ENCODE peak calls at places on chromosome 4, in five cellular contexts. P is astrocyte of the spinal cord, M is cardiac muscle cell, W is GM12865, J is kidney epithelial cell. D is an unnamed sample.

GRCh38 chr4:98794565-98795205 is 134.2 kb downstream of the EIF4E start:
- DNase-seq in W (no peak), M (peak), J (peak), P (peak), D (no peak)

GRCh38 chr4:12889054-12889453 is 595.1 kb downstream of the RAB28 start:
- DNase-seq in J (no peak), P (peak), W (no peak), M (peak), D (peak)

GRCh38 chr4:182478475-182478874 is 235.3 kb downstream of the TENM3 start:
- DNase-seq in J (no peak), P (peak), M (peak), W (peak), D (no peak)

GRCh38 chr4:101730291-101731117 is 60.0 kb upstream of the BANK1 start:
- DNase-seq in M (peak), P (peak), J (peak), W (peak), D (peak)

GRCh38 chr4:7020856-7021255 is 22.3 kb upstream of the TADA2B start:
- DNase-seq in W (no peak), J (no peak), P (no peak), M (no peak), D (no peak)

GRCh38 chr4:185657191-185657590 is 121.9 kb upstream of the PDLIM3 start:
- DNase-seq in P (no peak), W (no peak), M (no peak), J (no peak), D (no peak)

GRCh38 chr4:121696140-121696640 is 590 bp downstream of the ANXA5 start:
- DNase-seq in W (peak), P (peak), J (no peak), M (peak), D (peak)

GRCh38 chr4:113064244-113064643 is 14.8 kb downstream of the ANK2 start:
- DNase-seq in P (no peak), M (no peak), J (no peak), W (no peak), D (no peak)

GRCh38 chr4:1542516-1543320 is 136.5 kb upstream of the NKX1-1 start:
- DNase-seq in J (no peak), M (no peak), W (no peak), P (no peak), D (no peak)

GRCh38 chr4:89410687-89411086 is 103.1 kb upstream of the GPRIN3 start:
- DNase-seq in P (peak), W (no peak), M (peak), J (peak), D (no peak)

GRCh38 chr4:47383829-47384427 is 79.6 kb downstream of the COMMD8 start:
- DNase-seq in M (peak), W (peak), P (peak), J (peak), D (no peak)

GRCh38 chr4:189912170-189912569 is 28.5 kb upstream of the FRG1 start:
- DNase-seq in J (no peak), P (no peak), M (no peak), W (no peak), D (no peak)

GRCh38 chr4:90597927-90598326 is 470.7 kb downstream of the CCSER1 start:
- DNase-seq in W (no peak), M (no peak), P (no peak), J (no peak), D (no peak)

GRCh38 chr4:140730108-140730507 is 26.1 kb downstream of the TBC1D9 start:
- DNase-seq in P (no peak), W (no peak), J (no peak), M (no peak), D (no peak)

GRCh38 chr4:44056721-44057151 is 391.9 kb downstream of the KCTD8 start:
- DNase-seq in P (no peak), W (no peak), M (no peak), J (no peak), D (no peak)

GRCh38 chr4:82864336-82865001 is 26.5 kb downstream of the SEC31A start:
- DNase-seq in W (no peak), M (no peak), J (no peak), P (no peak), D (no peak)

GRCh38 chr4:20433101-20433705 is 181.5 kb downstream of the SLIT2 start:
- DNase-seq in J (no peak), M (no peak), P (no peak), W (no peak), D (no peak)

GRCh38 chr4:119667802-119668201 is 39.2 kb upstream of the PDE5A start:
- DNase-seq in W (no peak), M (no peak), J (no peak), P (no peak), D (no peak)

DNA sequence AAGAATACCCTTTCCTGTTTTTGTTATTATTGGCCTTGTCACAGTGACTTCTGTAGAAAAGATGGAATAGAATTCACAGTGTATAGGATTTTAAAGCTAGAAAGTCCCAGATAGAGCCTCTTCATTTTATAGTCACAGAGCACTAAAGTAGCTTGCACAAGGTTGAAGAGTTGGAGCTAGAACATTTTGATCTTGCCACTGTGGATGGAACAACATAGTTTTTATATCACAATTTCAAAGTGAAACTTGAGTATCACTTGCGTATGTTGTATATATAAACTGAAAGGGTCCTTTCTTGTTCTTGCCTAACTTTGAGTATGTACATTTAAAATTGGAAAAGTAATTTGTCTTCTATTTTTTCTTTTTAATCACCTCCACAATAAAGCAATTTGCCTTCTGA is 2.7 kb downstream of the USO1 start:
- DNase-seq in P (no peak), M (no peak), W (no peak), J (no peak), D (no peak)
- H3K4me3 ChIP-seq in P (peak), M (no peak), W (peak), J (no peak), D (peak)

GRCh38 chr4:69786547-69786946 is 26.1 kb upstream of the SULT1B1 start:
- DNase-seq in M (no peak), P (no peak), W (no peak), J (no peak), D (no peak)
- H3K4me3 ChIP-seq in M (no peak), P (no peak), W (no peak), J (no peak), D (no peak)

GRCh38 chr4:66555301-66555700 is 885.0 kb upstream of the EPHA5 start:
- DNase-seq in W (no peak), J (no peak), P (peak), M (peak), D (no peak)

GRCh38 chr4:66554844-66555243 is 884.6 kb upstream of the EPHA5 start:
- DNase-seq in J (no peak), P (no peak), M (no peak), W (no peak), D (no peak)

GRCh38 chr4:66562276-66562806 is 892.1 kb upstream of the EPHA5 start:
- DNase-seq in J (no peak), W (no peak), P (peak), M (peak), D (no peak)

GRCh38 chr4:66556651-66557278 is 886.5 kb upstream of the EPHA5 start:
- DNase-seq in W (no peak), J (no peak), P (no peak), M (no peak), D (no peak)

DNA sequence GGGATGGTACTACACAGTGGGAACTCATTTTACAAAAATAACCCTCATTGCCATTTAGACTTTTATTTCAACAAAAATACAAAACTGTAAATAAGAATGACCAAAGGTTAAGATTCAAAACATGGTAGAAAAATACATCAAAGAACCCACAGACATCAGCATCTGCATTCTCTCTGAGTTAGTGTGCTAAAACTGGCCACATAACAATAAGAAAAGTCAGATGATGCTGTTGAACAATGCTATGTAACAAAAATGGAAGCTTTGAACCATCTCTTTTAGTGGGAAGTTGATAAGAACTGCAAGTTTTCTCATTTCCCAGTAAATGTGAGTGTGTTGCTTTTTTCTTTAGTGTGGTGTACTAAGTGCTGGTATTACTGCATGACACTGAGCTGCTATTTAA is 888.4 kb upstream of the EPHA5 start:
- DNase-seq in P (peak), W (no peak), M (no peak), J (no peak), D (no peak)
- H3K4me3 ChIP-seq in P (no peak), W (no peak), M (no peak), J (no peak), D (no peak)

GRCh38 chr4:173538903-173539445 is 8.9 kb upstream of the HAND2 start:
- DNase-seq in J (no peak), P (no peak), M (no peak), W (no peak), D (no peak)

GRCh38 chr4:173539986-173540385 is 10.0 kb upstream of the HAND2 start:
- DNase-seq in J (no peak), P (no peak), M (no peak), W (no peak), D (no peak)

GRCh38 chr4:173537628-173538147 is 7.7 kb upstream of the HAND2 start:
- DNase-seq in J (no peak), W (no peak), P (no peak), M (no peak), D (no peak)

GRCh38 chr4:173536808-173537429 is 6.9 kb upstream of the HAND2 start:
- DNase-seq in P (no peak), W (no peak), J (no peak), M (no peak), D (peak)

GRCh38 chr4:173538148-173538902 is 8.3 kb upstream of the HAND2 start:
- DNase-seq in J (no peak), W (no peak), P (no peak), M (peak), D (no peak)
- H3K4me3 ChIP-seq in J (no peak), W (no peak), P (no peak), M (peak), D (peak)

GRCh38 chr4:88230399-88230798 is 54.0 kb downstream of the PPM1K start:
- DNase-seq in M (no peak), W (no peak), J (no peak), P (no peak), D (no peak)
- H3K4me3 ChIP-seq in M (no peak), W (no peak), J (no peak), P (no peak), D (peak)

DNA sequence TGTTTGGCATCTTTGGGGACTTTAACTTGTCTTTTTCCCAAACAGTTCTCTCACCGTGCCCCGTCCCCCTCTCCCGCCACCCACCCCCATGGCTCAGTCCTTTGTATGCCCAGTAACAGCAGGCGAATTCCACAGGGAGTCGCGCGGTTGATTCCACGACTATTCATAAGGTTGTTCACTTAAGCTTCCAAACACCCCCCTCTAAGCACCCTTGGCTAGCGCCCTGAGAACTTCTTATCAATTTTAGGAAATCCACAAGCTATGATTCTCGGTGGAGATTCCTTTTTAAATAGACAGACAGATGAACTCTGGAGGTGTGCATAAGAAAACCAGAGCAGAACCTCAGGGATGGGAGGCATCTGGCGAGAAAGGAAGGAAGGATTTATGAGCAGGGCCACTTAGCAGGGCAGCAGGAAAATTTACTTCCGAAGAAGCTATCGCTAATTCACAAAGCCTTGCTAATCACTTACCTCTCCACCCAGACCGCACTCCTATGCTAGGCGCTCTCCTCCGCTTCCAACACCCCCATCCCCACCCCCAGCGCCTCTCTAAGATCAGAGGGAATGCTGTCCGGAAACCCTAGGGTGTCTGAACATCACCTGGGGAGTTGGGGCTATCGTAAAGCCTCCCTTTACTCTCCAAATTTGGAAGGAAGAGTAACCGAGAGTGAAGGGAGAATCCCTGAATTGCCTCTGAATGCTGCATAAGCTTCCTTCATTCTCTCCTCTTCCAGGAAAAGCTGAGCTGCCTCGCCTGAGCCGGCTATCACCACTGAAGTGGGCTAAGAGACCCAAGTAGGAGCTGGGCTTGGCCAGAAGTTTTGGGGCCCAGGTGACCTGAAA is 1.7 kb downstream of the UNC5C start:
- DNase-seq in W (no peak), P (no peak), J (no peak), M (no peak), D (no peak)
- H3K4me3 ChIP-seq in W (no peak), P (peak), J (peak), M (peak), D (peak)

GRCh38 chr4:152885185-152885584 is 50.9 kb upstream of the FHDC1 start:
- DNase-seq in P (no peak), W (no peak), M (no peak), J (no peak), D (no peak)
- H3K4me3 ChIP-seq in P (no peak), W (no peak), M (no peak), J (no peak), D (no peak)

DNA sequence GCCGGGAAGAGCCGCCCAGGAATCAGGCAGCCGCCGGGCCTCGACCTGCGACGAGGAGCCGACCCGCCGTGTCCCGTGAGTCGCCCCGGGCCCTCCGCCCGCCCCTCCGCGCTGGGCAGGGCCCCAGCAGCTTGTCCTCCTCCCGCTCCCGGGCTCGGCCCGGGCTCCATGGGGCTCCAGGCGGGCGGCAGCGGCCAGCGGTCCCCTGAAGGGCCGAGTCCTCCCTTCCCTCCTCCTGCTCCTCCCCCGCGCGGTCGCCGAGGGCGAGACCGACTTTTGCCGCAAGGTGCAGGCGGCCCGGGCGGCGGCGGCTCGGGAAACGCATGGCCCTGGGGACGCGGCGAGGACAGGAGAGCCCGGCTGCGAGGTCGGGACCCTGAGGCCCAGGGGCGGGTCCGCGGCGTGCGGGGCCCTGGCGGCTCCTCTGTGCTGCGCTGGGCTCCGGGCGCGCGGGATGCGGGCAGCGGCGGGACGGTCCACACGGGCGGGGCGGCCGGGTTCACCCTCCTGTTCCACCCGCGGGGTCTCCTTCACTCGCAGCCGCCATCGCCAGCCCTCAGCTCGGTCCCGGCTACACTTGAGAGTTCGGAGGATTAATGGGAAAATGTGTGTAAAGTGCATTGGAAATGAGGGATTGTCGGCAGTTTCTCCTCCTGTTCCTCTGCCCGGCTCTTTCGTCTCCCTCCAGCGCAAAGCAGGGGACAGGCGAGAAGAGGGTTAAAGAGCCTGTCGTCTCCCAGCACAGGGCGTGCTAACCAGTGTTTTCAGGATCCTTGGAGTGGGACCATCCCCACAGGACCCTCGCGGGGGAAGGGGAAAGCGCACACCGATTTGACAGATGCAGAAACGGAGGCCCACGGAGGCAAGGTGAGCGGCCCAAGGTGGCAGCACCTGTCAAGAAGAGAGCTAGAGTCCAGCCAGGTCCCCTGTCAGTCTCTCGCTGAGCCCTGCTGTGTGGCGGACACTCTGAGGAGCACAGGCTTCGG is 16.6 kb upstream of the ZNF718 start:
- DNase-seq in M (no peak), W (no peak), P (no peak), J (no peak), D (no peak)
- H3K4me3 ChIP-seq in M (peak), W (no peak), P (no peak), J (peak), D (peak)

GRCh38 chr4:86446996-86447395 is 87.1 kb upstream of the MAPK10 start:
- DNase-seq in M (no peak), P (no peak), W (no peak), J (no peak), D (no peak)
- H3K4me3 ChIP-seq in M (no peak), P (no peak), W (no peak), J (no peak), D (no peak)